ENCODE peak calls at places on chromosomes 16 and 17, in five cellular contexts. One of them, this sample, is unnamed.

GRCh38 chr17:61158372-61158771 is 241.3 kb upstream of the TBX2 start:
- DNase-seq in HTR-8/SVneo: no peak
- DNase-seq in AG10803: no peak
- DNase-seq in AML-193: no peak
- DNase-seq in H1: no peak
- DNase-seq in this sample: no peak

GRCh38 chr17:33892677-33893076 is 362.4 kb upstream of the CCL2 start:
- DNase-seq in AG10803: no peak
- DNase-seq in HTR-8/SVneo: no peak
- DNase-seq in H1: no peak
- DNase-seq in AML-193: no peak
- DNase-seq in this sample: no peak

GRCh38 chr17:16926061-16926511 is 45.8 kb downstream of the TNFRSF13B start:
- DNase-seq in AG10803: no peak
- DNase-seq in H1: no peak
- DNase-seq in HTR-8/SVneo: no peak
- DNase-seq in AML-193: no peak
- DNase-seq in this sample: no peak

GRCh38 chr17:7614422-7615264 is at the start of gene FXR2:
- DNase-seq in AG10803: peak; percentile 100
- DNase-seq in H1: peak; percentile 100
- DNase-seq in HTR-8/SVneo: peak; percentile 100
- DNase-seq in AML-193: peak; percentile 92
- DNase-seq in this sample: peak; percentile 99

GRCh38 chr16:15970202-15970601 is 20.8 kb downstream of the ABCC1 start:
- DNase-seq in H1: peak; percentile 41
- DNase-seq in AML-193: no peak
- DNase-seq in HTR-8/SVneo: no peak
- DNase-seq in AG10803: no peak
- DNase-seq in this sample: no peak

GRCh38 chr17:63082273-63082861 is 116.3 kb downstream of the TANC2 start:
- DNase-seq in AG10803: peak; percentile 42
- DNase-seq in AML-193: peak; percentile 38
- DNase-seq in HTR-8/SVneo: peak; percentile 25
- DNase-seq in H1: no peak
- DNase-seq in this sample: no peak

GRCh38 chr16:56918467-56919012 is 13.4 kb upstream of the HERPUD1 start:
- DNase-seq in AML-193: no peak
- DNase-seq in H1: no peak
- DNase-seq in HTR-8/SVneo: no peak
- DNase-seq in AG10803: no peak
- DNase-seq in this sample: no peak

GRCh38 chr17:40065771-40066510 is 3.2 kb downstream of the THRA start:
- DNase-seq in AML-193: no peak
- DNase-seq in H1: no peak
- DNase-seq in HTR-8/SVneo: no peak
- DNase-seq in AG10803: no peak
- DNase-seq in this sample: no peak

GRCh38 chr16:83520596-83520995 is 287.2 kb upstream of the HSBP1 start:
- DNase-seq in H1: no peak
- DNase-seq in AG10803: no peak
- DNase-seq in AML-193: no peak
- DNase-seq in HTR-8/SVneo: no peak
- DNase-seq in this sample: no peak

GRCh38 chr17:28380572-28380907 is 9.0 kb downstream of the SARM1 start:
- DNase-seq in AML-193: no peak
- DNase-seq in H1: no peak
- DNase-seq in AG10803: no peak
- DNase-seq in HTR-8/SVneo: no peak
- DNase-seq in this sample: no peak

GRCh38 chr17:62381561-62381960 is 1.2 kb downstream of the EFCAB3 start:
- DNase-seq in H1: no peak
- DNase-seq in HTR-8/SVneo: no peak
- DNase-seq in AML-193: no peak
- DNase-seq in AG10803: no peak
- DNase-seq in this sample: no peak

GRCh38 chr17:10618202-10618635 is 38.9 kb downstream of the MYH3 start:
- DNase-seq in HTR-8/SVneo: peak; percentile 75
- DNase-seq in H1: peak; percentile 51
- DNase-seq in AML-193: peak; percentile 7
- DNase-seq in AG10803: peak; percentile 78
- DNase-seq in this sample: peak; percentile 34

GRCh38 chr17:33209671-33210070 is 83.4 kb downstream of the ASIC2 start:
- DNase-seq in AG10803: no peak
- DNase-seq in HTR-8/SVneo: no peak
- DNase-seq in H1: no peak
- DNase-seq in AML-193: no peak
- DNase-seq in this sample: no peak

GRCh38 chr17:59327891-59328290 is 3.6 kb upstream of the YPEL2 start:
- DNase-seq in HTR-8/SVneo: no peak
- DNase-seq in H1: no peak
- DNase-seq in AML-193: no peak
- DNase-seq in AG10803: no peak
- DNase-seq in this sample: no peak

GRCh38 chr16:21260870-21261791 is 17.0 kb downstream of the CRYM start:
- DNase-seq in HTR-8/SVneo: peak; percentile 20
- DNase-seq in AG10803: peak; percentile 27
- DNase-seq in H1: no peak
- DNase-seq in AML-193: no peak
- DNase-seq in this sample: no peak

GRCh38 chr17:3954921-3955320 is 9.3 kb downstream of the ATP2A3 start:
- DNase-seq in AG10803: no peak
- DNase-seq in AML-193: no peak
- DNase-seq in HTR-8/SVneo: no peak
- DNase-seq in H1: no peak
- DNase-seq in this sample: no peak

GRCh38 chr17:68061512-68062313 is 26.2 kb downstream of the KPNA2 start:
- DNase-seq in HTR-8/SVneo: no peak
- DNase-seq in H1: no peak
- DNase-seq in AG10803: peak; percentile 44
- DNase-seq in AML-193: no peak
- DNase-seq in this sample: no peak

GRCh38 chr16:84543253-84543652 is 38.8 kb upstream of the MEAK7 start:
- DNase-seq in HTR-8/SVneo: no peak
- DNase-seq in AML-193: no peak
- DNase-seq in H1: no peak
- DNase-seq in AG10803: no peak
- DNase-seq in this sample: no peak

GRCh38 chr16:88062341-88062861 is 111.2 kb downstream of the BANP start:
- DNase-seq in AG10803: peak; percentile 94
- DNase-seq in AML-193: no peak
- DNase-seq in HTR-8/SVneo: peak; percentile 40
- DNase-seq in H1: no peak
- DNase-seq in this sample: no peak

GRCh38 chr17:80529104-80529903 is 15.3 kb upstream of the RPTOR start:
- DNase-seq in AG10803: no peak
- DNase-seq in AML-193: no peak
- DNase-seq in HTR-8/SVneo: no peak
- DNase-seq in H1: no peak
- DNase-seq in this sample: no peak

This sample was measured in T1000.